ENCODE peak calls at places on chromosome 7, in four cellular contexts. Z, S, J and U are unnamed samples.

GRCh38 chr7:77349141-77349540 is 67.0 kb downstream of the GSAP start:
- DNase-seq in Z (no peak), S (no peak), J (no peak), U (no peak)

GRCh38 chr7:5212633-5213285 is 22.7 kb downstream of the WIPI2 start:
- DNase-seq in Z (no peak), S (no peak), J (no peak), U (no peak)

GRCh38 chr7:93120981-93121549 is 3.3 kb upstream of the SAMD9 start:
- DNase-seq in Z (no peak), S (no peak), J (no peak), U (no peak)

GRCh38 chr7:27095897-27096755 is at the start of gene HOXA1:
- DNase-seq in Z (peak), S (peak), J (peak), U (peak)

GRCh38 chr7:100091411-100092181 is 2.8 kb downstream of the COPS6 start:
- DNase-seq in Z (no peak), S (no peak), J (no peak), U (no peak)

GRCh38 chr7:156456503-156457115 is 184.0 kb upstream of the RNF32 start:
- DNase-seq in Z (peak), S (no peak), J (no peak), U (no peak)

GRCh38 chr7:7110706-7111105 is 71.6 kb upstream of the C1GALT1 start:
- DNase-seq in Z (no peak), S (no peak), J (no peak), U (no peak)

GRCh38 chr7:83476501-83476900 is 172.4 kb downstream of the SEMA3E start:
- DNase-seq in Z (no peak), S (no peak), J (no peak), U (no peak)

GRCh38 chr7:121397346-121397745 is 1.2 kb upstream of the FAM3C start:
- DNase-seq in Z (no peak), S (no peak), J (no peak), U (no peak)

GRCh38 chr7:83161186-83161585 is 1.5 kb downstream of the PCLO start:
- DNase-seq in Z (peak), S (no peak), J (no peak), U (no peak)

GRCh38 chr7:105776986-105777910 is 99.2 kb downstream of the ATXN7L1 start:
- DNase-seq in Z (no peak), S (no peak), J (no peak), U (no peak)

GRCh38 chr7:124754576-124755264 is 10.9 kb downstream of the GPR37 start:
- DNase-seq in Z (no peak), S (no peak), J (no peak), U (no peak)

GRCh38 chr7:44531421-44532380 is 9.4 kb downstream of the NPC1L1 start:
- DNase-seq in Z (no peak), S (no peak), J (no peak), U (no peak)

GRCh38 chr7:27128034-27128433 is 2.5 kb downstream of the HOXA4 start:
- DNase-seq in Z (no peak), S (no peak), J (no peak), U (no peak)

GRCh38 chr7:121547341-121548092 is 151.4 kb upstream of the FAM3C start:
- DNase-seq in Z (peak), S (no peak), J (no peak), U (no peak)

GRCh38 chr7:78427209-78427608 is 628.6 kb downstream of the PHTF2 start:
- DNase-seq in Z (no peak), S (no peak), J (no peak), U (no peak)

GRCh38 chr7:104552102-104552501 is 223.7 kb downstream of the LHFPL3 start:
- DNase-seq in Z (peak), S (no peak), J (peak), U (no peak)

GRCh38 chr7:44748042-44748947 is at the start of gene ZMIZ2:
- DNase-seq in Z (peak), S (peak), J (peak), U (peak)

GRCh38 chr7:49774459-49775064 is 1.1 kb downstream of the VWC2 start:
- DNase-seq in Z (no peak), S (no peak), J (no peak), U (no peak)

GRCh38 chr7:100353685-100354330 is 4.1 kb upstream of the PILRB start:
- DNase-seq in Z (no peak), S (no peak), J (no peak), U (no peak)

GRCh38 chr7:24965831-24966708 is 13.9 kb downstream of the OSBPL3 start:
- DNase-seq in Z (peak), S (no peak), J (no peak), U (no peak)

GRCh38 chr7:46784746-46785145 is 797.2 kb downstream of the TNS3 start:
- DNase-seq in Z (peak), S (no peak), J (no peak), U (no peak)

GRCh38 chr7:56046728-56047445 is 4.4 kb downstream of the PSPH start:
- DNase-seq in Z (peak), S (no peak), J (no peak), U (no peak)

GRCh38 chr7:54837167-54837566 is 78.2 kb upstream of the SEC61G start:
- DNase-seq in Z (no peak), S (peak), J (no peak), U (no peak)

GRCh38 chr7:107659666-107660065 is 962 bp upstream of the SLC26A4 start:
- DNase-seq in Z (no peak), S (no peak), J (no peak), U (no peak)

GRCh38 chr7:76369011-76369410 is 10.2 kb upstream of the YWHAG start:
- DNase-seq in Z (no peak), S (no peak), J (no peak), U (no peak)

GRCh38 chr7:155856656-155857055 is 44.4 kb upstream of the SHH start:
- DNase-seq in Z (no peak), S (no peak), J (no peak), U (peak)

GRCh38 chr7:48113270-48113669 is 24.2 kb downstream of the UPP1 start:
- DNase-seq in Z (no peak), S (no peak), J (no peak), U (no peak)

GRCh38 chr7:17408245-17408903 is 109.9 kb downstream of the AHR start:
- DNase-seq in Z (peak), S (peak), J (peak), U (no peak)

GRCh38 chr7:17719998-17720397 is 220.3 kb downstream of the SNX13 start:
- DNase-seq in Z (no peak), S (no peak), J (no peak), U (no peak)

GRCh38 chr7:77226357-77226839 is 26.8 kb upstream of the FGL2 start:
- DNase-seq in Z (no peak), S (no peak), J (no peak), U (no peak)

GRCh38 chr7:19713676-19714075 is 4.8 kb upstream of the POLR1F start:
- DNase-seq in Z (peak), S (no peak), J (peak), U (no peak)

GRCh38 chr7:17620588-17620987 is 319.7 kb downstream of the SNX13 start:
- DNase-seq in Z (no peak), S (no peak), J (no peak), U (no peak)

GRCh38 chr7:22858640-22859561 is 36.3 kb upstream of the TOMM7 start:
- DNase-seq in Z (no peak), S (no peak), J (no peak), U (no peak)

GRCh38 chr7:137579913-137580640 is 236.5 kb upstream of the PTN start:
- DNase-seq in Z (no peak), S (no peak), J (no peak), U (no peak)

GRCh38 chr7:108211382-108212201 is 81.4 kb upstream of the LAMB4 start:
- DNase-seq in Z (no peak), S (no peak), J (no peak), U (no peak)

GRCh38 chr7:149306854-149307253 is 44.9 kb downstream of the ZNF783 start:
- DNase-seq in Z (no peak), S (no peak), J (no peak), U (no peak)

GRCh38 chr7:149310990-149311573 is 49.1 kb downstream of the ZNF783 start:
- DNase-seq in Z (no peak), S (no peak), J (no peak), U (no peak)

GRCh38 chr7:149307775-149308501 is 45.9 kb downstream of the ZNF783 start:
- DNase-seq in Z (no peak), S (no peak), J (no peak), U (peak)

GRCh38 chr7:149313981-149314380 is 52.0 kb downstream of the ZNF783 start:
- DNase-seq in Z (no peak), S (no peak), J (no peak), U (no peak)

DNA sequence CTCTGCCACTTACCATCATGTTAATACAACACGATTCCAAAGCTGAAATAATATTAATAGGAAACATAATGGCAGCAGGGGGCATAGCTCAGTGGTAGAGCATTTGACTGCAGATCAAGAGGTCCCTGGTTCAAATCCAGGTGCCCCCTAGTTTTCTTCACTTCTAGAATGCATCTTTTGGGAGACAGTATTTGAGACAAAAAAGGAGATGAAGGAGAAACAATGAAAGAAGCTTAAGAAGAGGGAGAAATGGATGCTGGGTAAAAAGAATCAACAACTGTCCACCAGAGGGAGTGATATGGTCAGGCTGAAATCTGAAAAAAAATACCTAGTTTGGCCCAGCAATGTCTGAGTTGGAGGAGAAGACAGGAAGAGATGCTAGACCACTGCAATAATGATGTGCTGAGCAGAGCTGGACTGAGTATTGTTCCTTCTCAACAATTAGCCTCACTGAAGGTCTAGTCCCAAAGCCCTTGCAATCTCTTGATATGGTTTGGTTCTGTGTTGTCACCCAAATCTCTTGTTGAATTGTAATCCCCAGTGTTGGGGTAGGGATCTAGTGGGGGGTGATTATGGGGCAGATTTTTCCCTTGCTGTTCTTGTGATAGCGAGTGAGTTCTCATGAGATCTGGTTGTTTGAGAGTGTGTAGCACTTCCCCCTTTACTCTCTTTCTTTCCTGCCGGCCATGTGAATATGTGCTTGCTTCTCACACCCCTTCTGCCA is 48.3 kb downstream of the ZNF783 start:
- DNase-seq in Z (peak), S (no peak), J (no peak), U (no peak)
- TF ChIP-seq CTCF in Z (peak), S (peak), J (no peak), U (peak)

DNA sequence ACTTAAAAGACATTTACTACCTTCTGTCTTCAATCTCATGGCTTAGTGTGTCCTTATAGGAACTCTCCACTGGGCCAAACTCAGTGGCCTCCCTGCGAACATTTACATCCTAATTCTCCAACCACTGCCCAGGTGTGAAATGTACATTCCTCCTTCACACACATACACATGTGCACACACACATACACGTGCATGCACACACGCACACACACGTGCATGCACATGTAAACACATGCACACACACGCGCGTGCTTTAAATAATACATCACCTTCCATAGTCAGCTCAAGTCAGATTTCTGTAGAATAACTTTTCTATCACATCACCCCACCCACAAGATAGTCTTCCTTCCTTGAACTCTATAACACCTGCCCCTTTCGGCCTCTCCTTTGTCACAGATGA is 216.5 kb downstream of the TMEM178B start:
- DNase-seq in Z (no peak), S (no peak), J (no peak), U (no peak)
- TF ChIP-seq CTCF in Z (no peak), S (no peak), J (no peak), U (no peak)

DNA sequence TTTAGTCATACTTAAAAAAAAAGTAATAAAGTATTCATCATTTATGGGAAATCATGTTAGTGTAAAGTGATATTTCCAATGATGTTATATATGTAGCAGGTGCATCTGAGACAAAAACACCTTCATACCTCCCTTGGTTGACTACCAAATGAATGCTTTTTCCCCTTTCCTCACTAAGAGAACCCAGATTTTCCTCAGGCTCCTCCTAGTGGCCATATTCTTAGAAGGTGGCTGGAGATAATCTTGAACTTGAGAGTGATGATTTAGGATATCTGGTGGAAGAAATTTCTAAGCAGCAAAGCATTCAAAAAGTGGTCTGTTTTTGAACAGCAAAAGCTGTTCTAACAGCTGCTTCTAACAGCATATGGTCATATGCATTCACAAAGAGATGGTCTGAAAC is 16.8 kb upstream of the DNAH11 start:
- DNase-seq in Z (no peak), S (no peak), J (no peak), U (no peak)
- TF ChIP-seq CTCF in Z (peak), S (peak), J (peak), U (peak)

GRCh38 chr7:98459529-98459928 is 58.6 kb upstream of the BAIAP2L1 start:
- DNase-seq in Z (no peak), S (no peak), J (no peak), U (no peak)
- TF ChIP-seq CTCF in Z (no peak), S (no peak), J (no peak), U (no peak)

GRCh38 chr7:141976524-141977245 is 3.1 kb upstream of the TAS2R38 start:
- DNase-seq in Z (no peak), S (no peak), J (no peak), U (no peak)
- TF ChIP-seq CTCF in Z (no peak), S (no peak), J (no peak), U (no peak)

DNA sequence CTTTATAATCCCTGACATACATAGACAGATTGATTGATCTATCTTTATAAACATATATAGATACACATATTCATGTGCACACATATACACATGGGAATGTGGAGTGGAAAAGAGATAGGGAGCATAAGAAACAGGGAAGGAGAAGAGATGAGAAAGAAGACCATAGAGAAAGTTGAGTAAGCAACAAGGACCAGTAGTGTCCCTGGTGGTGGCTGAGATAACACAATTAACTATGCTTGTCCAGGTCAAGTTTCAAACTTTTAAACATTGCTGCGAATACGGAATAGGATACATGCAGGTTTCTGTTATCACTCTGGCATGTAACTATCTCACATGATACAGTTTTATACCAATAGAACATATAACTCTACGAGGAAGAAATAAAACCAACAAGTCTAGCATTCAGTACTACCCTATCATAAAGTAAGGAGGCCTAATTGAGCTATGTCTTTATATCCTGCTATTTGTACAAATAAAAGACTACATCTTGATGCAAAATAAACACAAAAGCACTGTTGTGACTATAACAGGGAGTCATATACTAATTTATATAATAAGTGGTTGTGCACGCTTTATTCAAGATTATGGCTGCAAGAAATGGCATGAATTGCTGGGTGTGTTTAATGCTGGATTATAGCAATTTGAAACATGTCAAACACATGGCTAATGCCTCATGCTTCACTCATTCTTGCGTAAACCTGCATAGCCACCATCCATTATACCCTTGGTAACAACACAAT is 8.0 kb downstream of the FOXP2 start:
- DNase-seq in Z (no peak), S (no peak), J (no peak), U (no peak)
- TF ChIP-seq CTCF in Z (peak), S (peak), J (no peak), U (peak)

DNA sequence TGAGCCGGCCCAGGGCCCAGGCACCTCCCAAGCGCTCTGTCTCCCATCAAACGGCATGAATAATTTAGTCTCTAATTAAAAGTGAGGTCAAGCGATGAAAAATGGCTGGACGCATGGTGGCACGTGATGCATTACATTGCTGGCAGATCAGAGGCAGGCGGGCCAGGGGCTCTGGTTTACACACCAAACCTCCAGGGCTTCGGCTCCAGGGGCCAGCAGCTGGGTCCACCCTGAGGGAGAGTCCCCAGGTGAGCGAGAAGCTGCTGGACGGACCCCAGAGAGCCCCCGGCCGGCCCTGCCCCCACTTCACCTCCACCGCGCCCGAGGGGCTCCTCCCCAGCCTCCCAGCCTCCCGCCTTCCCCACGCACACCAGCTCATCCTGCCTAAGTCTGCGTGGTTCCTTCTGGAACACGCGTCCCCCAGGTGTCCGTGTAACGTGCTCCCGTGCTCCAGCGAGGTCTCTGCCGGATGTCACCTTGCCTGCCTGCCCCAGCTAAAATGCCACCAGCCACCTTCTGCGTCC is 23.2 kb downstream of the UNCX start:
- DNase-seq in Z (no peak), S (peak), J (no peak), U (no peak)
- TF ChIP-seq CTCF in Z (no peak), S (no peak), J (no peak), U (no peak)

GRCh38 chr7:145036592-145037386 is 200.9 kb upstream of the TPK1 start:
- DNase-seq in Z (peak), S (no peak), J (no peak), U (no peak)
- TF ChIP-seq CTCF in Z (peak), S (peak), J (peak), U (peak)